ENCODE peak calls at places on chromosomes 6 and 20, in eight cellular contexts. L is stomach, T is IMR-90, E is transverse colon, J is HepG2, C is body of pancreas, O is heart left ventricle, S is Peyer's patch. K is an unnamed sample. For H3K4me1, the result is how much of the 10 kb centered on the place peaks cover.

GRCh38 chr6:157579467-157580031 is 198.6 kb downstream of the ZDHHC14 start:
- DNase-seq in T (no peak), S (no peak), L (no peak), E (no peak), O (no peak), C (no peak), J (no peak), K (no peak)

GRCh38 chr6:139588076-139588639 is 213.7 kb upstream of the CITED2 start:
- DNase-seq in J (peak), S (no peak), C (peak), E (peak), L (peak), O (no peak), T (peak), K (peak)

GRCh38 chr6:23245559-23245958 is 676.2 kb downstream of the HDGFL1 start:
- DNase-seq in L (no peak), C (no peak), E (no peak), O (no peak), J (no peak), T (peak), S (no peak), K (no peak)

GRCh38 chr6:18432180-18432579 is 45.0 kb downstream of the RNF144B start:
- DNase-seq in L (no peak), S (no peak), O (no peak), C (no peak), E (no peak), J (no peak), T (peak), K (no peak)

GRCh38 chr6:25248100-25248499 is 31.1 kb upstream of the CARMIL1 start:
- DNase-seq in E (no peak), T (peak), C (no peak), S (no peak), O (no peak), L (no peak), J (no peak), K (no peak)

GRCh38 chr6:14274552-14275492 is 157.2 kb downstream of the CD83 start:
- DNase-seq in E (no peak), S (no peak), C (no peak), T (no peak), L (no peak), J (no peak), O (no peak), K (no peak)

GRCh38 chr20:13873814-13874213 is 89.0 kb downstream of the NDUFAF5 start:
- DNase-seq in L (no peak), C (no peak), J (no peak), T (no peak), O (no peak), S (no peak), E (no peak), K (no peak)

GRCh38 chr6:139778688-139779087 is 404.2 kb upstream of the CITED2 start:
- DNase-seq in E (no peak), T (peak), L (no peak), O (no peak), S (no peak), C (no peak), J (no peak), K (no peak)

GRCh38 chr20:6104493-6105188 is 18.2 kb downstream of the FERMT1 start:
- DNase-seq in C (no peak), E (no peak), O (no peak), S (no peak), J (no peak), L (no peak), T (peak), K (no peak)

GRCh38 chr20:63255911-63256704 is 1.8 kb upstream of the NKAIN4 start:
- DNase-seq in L (no peak), O (no peak), J (no peak), C (no peak), E (no peak), S (no peak), T (no peak), K (no peak)

GRCh38 chr6:66699385-66699784 is 992.4 kb upstream of the EYS start:
- DNase-seq in S (no peak), T (no peak), L (no peak), C (no peak), E (no peak), O (no peak), J (no peak), K (no peak)

GRCh38 chr20:8601542-8601912 is 467.4 kb upstream of the PLCB4 start:
- DNase-seq in C (no peak), L (no peak), O (no peak), S (no peak), E (no peak), T (no peak), J (no peak), K (no peak)

GRCh38 chr6:152004036-152004566 is 196.6 kb downstream of the ESR1 start:
- DNase-seq in E (no peak), L (no peak), T (no peak), J (no peak), C (no peak), S (no peak), O (no peak), K (no peak)

GRCh38 chr20:50862546-50862945 is 67.7 kb downstream of the BCAS4 start:
- DNase-seq in S (no peak), J (no peak), C (no peak), E (no peak), O (no peak), L (no peak), T (no peak), K (no peak)

GRCh38 chr6:40328376-40328987 is 258.7 kb downstream of the LRFN2 start:
- DNase-seq in J (no peak), C (peak), L (peak), E (peak), T (no peak), S (peak), O (no peak), K (peak)

GRCh38 chr6:121522265-121522664 is 86.8 kb downstream of the GJA1 start:
- DNase-seq in T (peak), S (no peak), L (no peak), E (no peak), C (no peak), J (no peak), O (no peak), K (peak)

GRCh38 chr20:37907677-37908397 is 4.9 kb downstream of the VSTM2L start:
- DNase-seq in C (no peak), E (no peak), J (no peak), S (no peak), T (peak), O (no peak), L (no peak), K (peak)

GRCh38 chr20:59025086-59025485 is 5.9 kb downstream of the TUBB1 start:
- DNase-seq in C (no peak), T (no peak), O (no peak), L (no peak), J (no peak), E (no peak), S (no peak), K (no peak)

GRCh38 chr20:59025511-59025910 is 6.3 kb downstream of the TUBB1 start:
- DNase-seq in C (no peak), L (no peak), E (no peak), O (no peak), T (no peak), S (no peak), J (no peak), K (no peak)

GRCh38 chr20:59027746-59028320 is 4.3 kb downstream of the ATP5F1E start:
- DNase-seq in E (no peak), J (no peak), L (no peak), C (no peak), O (no peak), T (peak), S (no peak), K (no peak)

GRCh38 chr20:59028812-59029211 is 3.3 kb downstream of the ATP5F1E start:
- DNase-seq in L (no peak), S (no peak), C (no peak), T (peak), O (no peak), J (no peak), E (no peak), K (no peak)

GRCh38 chr20:59026904-59027745 is 5.0 kb downstream of the ATP5F1E start:
- DNase-seq in J (no peak), C (no peak), S (no peak), T (no peak), O (no peak), E (no peak), L (no peak), K (no peak)
- H3K4me1 ChIP-seq in J (half or more), C (under half), S (under half), T (under half), O (under half), E (under half), L (under half), K (under half)

GRCh38 chr20:35092524-35093244 is at the start of gene TRPC4AP:
- DNase-seq in S (peak), L (peak), C (peak), J (peak), T (peak), E (peak), O (peak), K (peak)
- TF ChIP-seq POLR2A in S (peak), L (no peak), C (peak), J (peak), T (peak), E (peak), O (no peak), K (peak)

DNA sequence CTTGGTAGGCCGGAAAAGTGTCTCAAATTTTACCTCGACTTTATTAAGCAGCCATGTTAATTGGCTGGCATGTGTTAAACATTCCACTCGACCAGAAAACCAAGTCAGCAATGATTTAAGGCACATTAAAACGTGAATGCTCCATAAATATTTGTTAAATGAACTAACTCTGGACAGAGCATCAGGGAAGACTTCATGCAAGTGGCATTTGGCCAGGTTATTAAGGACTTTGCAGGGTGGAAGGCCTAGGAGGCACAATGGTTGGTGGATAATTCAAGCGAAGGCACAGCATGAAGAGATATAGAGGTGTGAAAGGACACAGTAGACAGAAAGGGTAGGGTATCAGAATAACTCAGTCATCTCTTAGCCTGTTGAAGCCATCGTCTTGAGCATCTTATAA is 23.0 kb downstream of the ELOVL5 start:
- DNase-seq in C (no peak), J (no peak), E (no peak), T (no peak), O (no peak), L (no peak), S (no peak), K (no peak)
- H3K4me1 ChIP-seq in C (under half), J (under half), E (under half), T (under half), O (under half), L (under half), S (under half), K (half or more)

DNA sequence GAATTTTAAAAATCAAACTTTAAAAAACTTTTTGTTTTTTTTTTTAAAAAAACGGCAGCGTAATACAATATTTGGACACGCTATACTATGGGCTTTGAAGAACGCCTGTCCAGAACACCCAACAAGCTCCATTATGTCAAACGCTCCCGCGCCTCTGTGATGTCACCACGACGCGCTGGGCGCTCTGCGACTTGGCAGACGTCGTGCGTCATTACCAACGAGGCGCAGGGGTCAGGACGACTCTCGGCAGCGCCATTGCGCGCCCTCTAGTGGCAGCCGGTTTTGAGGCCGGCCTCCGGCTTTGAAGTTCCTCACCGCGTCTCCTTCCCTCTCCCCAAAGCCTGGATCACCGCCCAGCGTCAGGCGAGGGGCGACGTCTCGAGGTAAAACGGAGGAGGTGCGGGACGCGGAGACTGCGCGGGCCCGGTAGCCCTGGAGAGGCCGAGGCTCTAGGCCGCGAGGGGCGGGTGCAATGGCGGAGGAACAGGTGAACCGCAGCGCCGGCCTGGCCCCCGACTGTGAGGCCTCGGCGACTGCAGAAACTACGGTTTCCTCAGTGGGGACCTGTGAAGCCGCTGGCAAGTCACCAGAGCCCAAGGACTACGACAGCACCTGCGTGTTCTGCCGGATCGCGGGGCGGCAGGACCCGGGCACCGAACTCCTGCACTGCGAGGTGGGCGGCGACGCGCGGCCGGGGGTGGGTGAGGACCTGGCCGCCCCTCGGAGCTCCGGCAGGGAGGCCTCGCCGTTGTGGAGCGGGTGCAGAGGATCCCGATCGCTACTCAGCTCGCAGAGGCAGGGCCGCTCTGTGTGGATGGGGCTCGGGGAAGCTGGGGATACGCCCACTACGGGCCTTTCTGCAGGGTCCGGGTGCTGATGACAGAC is at the start of gene HINT3:
- DNase-seq in T (peak), C (peak), L (peak), O (peak), E (peak), S (peak), J (peak), K (peak)
- TF ChIP-seq POLR2A in T (peak), C (peak), L (peak), O (no peak), E (peak), S (peak), J (peak), K (peak)

DNA sequence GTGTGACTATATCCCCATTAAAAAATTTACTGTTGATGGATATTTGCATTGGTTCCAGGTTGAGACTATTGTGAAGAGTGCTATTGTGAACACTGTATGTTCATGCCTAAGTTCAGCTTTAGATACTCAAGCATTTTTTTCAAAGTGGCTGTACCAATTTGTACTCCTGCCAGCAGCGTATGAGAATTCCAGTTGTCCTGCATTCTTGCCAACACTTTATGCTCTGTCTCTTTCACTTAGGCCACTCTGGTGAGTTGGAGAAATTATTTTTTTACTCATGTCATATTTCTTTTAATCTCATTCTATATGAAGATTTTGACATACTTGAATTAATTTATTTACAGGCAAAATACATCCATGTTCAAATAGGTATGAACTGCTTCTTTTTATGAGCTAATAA is 76.2 kb downstream of the JAG1 start:
- DNase-seq in T (no peak), J (no peak), C (no peak), S (no peak), O (no peak), L (no peak), E (no peak), K (no peak)
- H3K4me1 ChIP-seq in T (under half), J (half or more), C (under half), S (under half), O (under half), L (under half), E (under half), K (under half)

GRCh38 chr20:18133962-18134361 is 3.7 kb upstream of the KAT14 start:
- DNase-seq in T (no peak), E (peak), C (peak), S (no peak), L (peak), J (no peak), O (no peak), K (peak)

GRCh38 chr20:18137412-18138265 is at the start of the genes KAT14 and PET117:
- DNase-seq in T (peak), C (peak), E (peak), S (peak), J (peak), L (peak), O (peak), K (peak)

GRCh38 chr20:18138266-18138582 is 561 bp downstream of the KAT14 start:
- DNase-seq in L (no peak), S (no peak), E (no peak), O (no peak), C (no peak), T (no peak), J (no peak), K (no peak)

GRCh38 chr20:18132663-18133062 is 5.0 kb upstream of the KAT14 start:
- DNase-seq in C (no peak), J (no peak), O (no peak), S (no peak), L (no peak), T (no peak), E (no peak), K (no peak)
- TF ChIP-seq POLR2A in C (no peak), J (no peak), O (no peak), S (no peak), L (no peak), T (no peak), E (no peak), K (no peak)

GRCh38 chr20:15802020-15802419 is 771.2 kb downstream of the KIF16B start:
- DNase-seq in S (no peak), C (no peak), J (no peak), E (no peak), L (no peak), O (no peak), T (no peak), K (no peak)
- H3K4me1 ChIP-seq in S (under half), C (under half), J (under half), E (under half), L (under half), O (under half), T (under half), K (under half)